ENCODE peak calls at places on chromosomes 4 and X, in eight cellular contexts. I is GM20000, G is left ventricle myocardium inferior, M is mammary epithelial cell, L is NB4, J is endothelial cell, T is HFFc6, B is WTC11. E is an unnamed sample.

GRCh38 chrX:102604327-102604726 is 5.0 kb downstream of the ARMCX5 start:
- DNase-seq in I (no peak), G (no peak), M (no peak), L (no peak), J (no peak), T (no peak), B (no peak), E (no peak)

GRCh38 chr4:10346023-10346422 is 111.2 kb downstream of the ZNF518B start:
- DNase-seq in I (no peak), G (no peak), M (peak; percentile 86), L (no peak), J (no peak), T (peak; percentile 49), B (no peak), E (no peak)

GRCh38 chr4:2817701-2818350 is 24.9 kb downstream of the SH3BP2 start:
- DNase-seq in I (peak; percentile 86), G (no peak), M (peak; percentile 38), L (no peak), J (no peak), T (no peak), B (peak; percentile 65), E (peak; percentile 82)

GRCh38 chr4:8838911-8839431 is 32.7 kb downstream of the HMX1 start:
- DNase-seq in I (no peak), G (no peak), M (no peak), L (no peak), J (no peak), T (no peak), B (no peak), E (no peak)

GRCh38 chr4:151744614-151745013 is 16.2 kb downstream of the GATB start:
- DNase-seq in I (peak; percentile 27), G (no peak), M (peak; percentile 95), L (no peak), J (no peak), T (peak; percentile 89), B (no peak), E (no peak)

GRCh38 chr4:110970642-110971041 is 347.8 kb upstream of the PITX2 start:
- DNase-seq in I (peak; percentile 29), G (no peak), M (peak; percentile 32), L (peak; percentile 69), J (peak; percentile 69), T (peak; percentile 66), B (peak; percentile 79), E (peak; percentile 2)

GRCh38 chr4:96593422-96593821 is 753.5 kb downstream of the PDHA2 start:
- DNase-seq in I (no peak), G (no peak), M (no peak), L (no peak), J (no peak), T (no peak), B (no peak), E (no peak)

GRCh38 chr4:28772066-28772465 is 1911.4 kb downstream of the STIM2 start:
- DNase-seq in I (no peak), G (no peak), M (peak; percentile 38), L (no peak), J (no peak), T (peak; percentile 68), B (no peak), E (no peak)

GRCh38 chr4:52507774-52508173 is 151.3 kb downstream of the USP46 start:
- DNase-seq in I (no peak), G (peak; percentile 25), M (no peak), L (no peak), J (no peak), T (no peak), B (no peak), E (no peak)

GRCh38 chr4:59126159-59126558 is 2016.0 kb upstream of the IGFBP7 start:
- DNase-seq in I (no peak), G (no peak), M (no peak), L (no peak), J (no peak), T (no peak), B (no peak), E (no peak)

GRCh38 chr4:13322681-13323101 is 161.4 kb downstream of the RAB28 start:
- DNase-seq in I (no peak), G (no peak), M (peak; percentile 54), L (no peak), J (no peak), T (peak; percentile 92), B (no peak), E (no peak)

GRCh38 chr4:24471623-24472510 is 112.5 kb downstream of the DHX15 start:
- DNase-seq in I (peak; percentile 53), G (peak; percentile 25), M (no peak), L (no peak), J (peak; percentile 16), T (no peak), B (peak; percentile 59), E (peak; percentile 63)

DNA sequence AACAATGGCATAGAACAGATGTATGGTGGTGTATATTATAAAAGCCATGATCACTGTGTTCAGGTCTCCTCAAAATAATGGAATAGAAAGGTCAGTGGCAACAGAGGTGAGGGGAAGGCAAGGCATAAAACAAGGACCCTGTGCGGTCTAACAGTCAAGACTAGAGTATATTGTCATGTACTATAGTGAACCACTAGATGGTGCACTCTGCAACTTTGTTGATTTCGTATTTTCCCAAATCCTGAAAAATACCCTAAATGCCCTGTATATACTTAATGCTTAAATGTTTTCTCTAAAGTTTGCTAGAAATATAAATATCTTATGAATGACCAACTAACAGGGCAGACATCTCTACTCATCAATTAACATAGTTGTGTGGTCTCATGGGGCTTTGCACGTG is 453.0 kb downstream of the PCDH11X start:
- DNase-seq in I (no peak), G (no peak), M (no peak), L (peak; percentile 15), J (peak; percentile 2), T (no peak), B (no peak), E (no peak)
- TF ChIP-seq CTCF in I (no peak), G (no peak), M (peak; percentile 63), L (peak; percentile 28), J (peak; percentile 42), T (peak; percentile 56), B (peak; percentile 44), E (peak; percentile 51)

DNA sequence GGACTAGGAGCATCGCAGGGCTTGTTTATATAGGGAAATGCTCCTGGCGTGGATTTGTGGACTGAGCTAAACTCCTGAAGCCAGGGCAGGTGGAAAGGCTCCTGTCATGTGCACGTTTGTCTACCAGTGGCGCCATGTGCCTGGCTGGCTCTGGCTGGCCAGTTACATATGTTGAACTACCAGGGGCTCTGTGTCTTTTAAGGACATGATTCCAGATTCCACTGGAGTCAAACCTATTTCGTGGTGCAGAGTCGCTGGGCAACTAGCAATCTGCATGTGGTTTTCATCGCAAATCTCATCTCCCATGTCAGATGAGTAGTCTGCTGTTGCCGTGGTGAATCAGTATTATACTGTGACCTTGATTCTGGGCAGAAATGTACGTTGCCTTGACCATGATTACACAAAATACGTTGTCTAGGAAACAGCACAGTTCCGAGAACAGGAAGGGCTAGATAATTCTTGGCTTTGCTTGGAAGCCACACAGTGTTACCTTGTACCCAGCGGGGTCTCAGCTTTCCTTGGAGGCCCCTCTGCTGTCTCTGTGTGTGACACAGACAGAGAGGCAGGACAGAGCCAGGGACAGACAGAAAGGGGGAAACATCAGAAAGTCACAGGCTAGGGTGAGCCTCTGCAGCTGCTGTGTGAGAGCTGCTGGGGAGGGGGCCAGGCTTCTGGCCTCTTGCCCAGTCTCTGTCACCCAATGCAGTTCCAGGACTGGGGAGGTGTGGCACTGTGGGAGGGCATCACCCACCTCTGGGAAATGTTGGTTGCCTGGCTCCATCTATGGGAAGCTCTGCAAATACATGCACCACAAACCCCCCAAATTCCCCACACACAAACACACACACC is 19.2 kb downstream of the PNMA6E start:
- DNase-seq in I (no peak), G (no peak), M (peak; percentile 9), L (peak; percentile 23), J (peak; percentile 11), T (peak; percentile 87), B (no peak), E (no peak)
- TF ChIP-seq CTCF in I (no peak), G (no peak), M (peak; percentile 6), L (no peak), J (no peak), T (no peak), B (no peak), E (peak; percentile 21)

DNA sequence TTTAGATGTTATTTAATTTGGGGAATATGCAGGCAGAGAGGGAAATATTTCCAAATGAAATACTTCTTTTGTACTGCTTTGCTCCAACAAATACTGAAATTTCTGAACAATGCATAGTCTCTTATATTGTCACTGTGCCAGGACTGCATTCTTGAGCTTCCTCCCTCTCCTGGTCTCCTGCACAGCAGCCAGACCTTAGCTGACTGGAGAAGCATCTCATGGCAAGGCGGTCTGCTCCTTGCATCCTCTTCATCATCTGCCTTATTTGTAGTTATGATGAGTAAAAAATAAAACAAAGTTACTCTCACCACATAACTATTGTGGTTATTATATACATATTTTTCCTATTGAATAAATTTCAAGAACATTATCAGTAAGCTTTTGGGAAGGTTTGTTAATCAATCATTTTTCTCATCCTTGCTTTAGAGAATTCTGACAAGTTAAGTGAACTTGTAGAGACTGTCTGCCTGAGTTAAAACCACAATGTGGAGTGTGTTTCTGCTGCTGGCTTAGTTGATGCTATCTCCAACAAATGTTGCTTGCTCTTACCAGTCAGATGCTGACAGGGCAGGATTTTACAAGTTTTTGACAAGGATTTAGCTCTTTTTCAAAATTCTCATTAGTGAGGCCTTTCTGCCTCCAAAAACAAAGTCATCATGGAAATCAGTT is 153.6 kb downstream of the SOWAHB start:
- DNase-seq in I (no peak), G (no peak), M (no peak), L (no peak), J (no peak), T (peak; percentile 63), B (no peak), E (no peak)
- TF ChIP-seq CTCF in I (no peak), G (no peak), M (no peak), L (no peak), J (no peak), T (no peak), B (no peak), E (no peak)

DNA sequence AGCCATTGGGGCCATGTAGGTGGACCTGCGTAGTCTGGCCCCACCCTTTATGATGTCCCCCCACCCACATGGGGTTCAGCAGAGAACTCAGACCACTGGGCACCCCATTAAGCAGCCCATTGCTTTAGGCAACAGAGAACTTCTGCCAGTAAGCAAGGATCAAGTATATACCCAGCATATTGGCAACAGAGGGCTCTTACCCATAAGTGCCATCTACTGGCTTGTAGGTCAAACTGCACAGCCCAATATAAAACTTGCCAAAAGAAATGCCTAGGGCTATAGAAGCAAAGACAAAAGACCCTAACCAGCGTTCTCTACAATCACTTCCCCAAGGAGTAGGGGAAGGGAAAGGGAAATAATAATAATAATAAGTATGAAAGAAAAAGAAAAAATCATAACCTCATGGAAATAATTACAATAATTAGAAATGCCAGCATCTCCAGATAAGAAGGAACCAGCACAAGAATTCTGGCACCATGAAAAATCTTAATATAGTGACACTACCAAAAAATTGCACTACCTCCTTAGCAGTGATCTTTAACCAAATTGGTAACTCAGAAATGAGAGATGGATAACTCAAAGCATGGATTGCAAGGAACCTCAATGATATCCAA is 1090.7 kb downstream of the FAT4 start:
- DNase-seq in I (no peak), G (no peak), M (peak; percentile 16), L (peak; percentile 38), J (no peak), T (peak; percentile 12), B (no peak), E (peak; percentile 3)
- TF ChIP-seq CTCF in I (peak; percentile 38), G (peak; percentile 60), M (peak; percentile 60), L (peak; percentile 44), J (peak; percentile 55), T (peak; percentile 55), B (peak; percentile 23), E (peak; percentile 64)